ENCODE peak calls at places on chromosomes 16 and 17, in four cellular contexts. One of them, this sample, is unnamed.

GRCh38 chr17:41536741-41537613 is 8.9 kb upstream of the KRT19 start:
- DNase-seq in AG10803: no peak
- DNase-seq in uterus: no peak
- DNase-seq in BJ: no peak
- DNase-seq in this sample: no peak

GRCh38 chr16:55475919-55476318 is 3.1 kb upstream of the MMP2 start:
- DNase-seq in uterus: peak; percentile 74
- DNase-seq in AG10803: peak; percentile 55
- DNase-seq in BJ: no peak
- DNase-seq in this sample: no peak

GRCh38 chr17:17766351-17767095 is 70.3 kb downstream of the SREBF1 start:
- DNase-seq in BJ: no peak
- DNase-seq in uterus: no peak
- DNase-seq in AG10803: no peak
- DNase-seq in this sample: no peak

GRCh38 chr17:2602597-2603017 is 9.2 kb downstream of the PAFAH1B1 start:
- DNase-seq in uterus: no peak
- DNase-seq in AG10803: no peak
- DNase-seq in BJ: no peak
- DNase-seq in this sample: peak; percentile 43

GRCh38 chr17:80456465-80457235 is 19.8 kb downstream of the NPTX1 start:
- DNase-seq in AG10803: peak; percentile 42
- DNase-seq in BJ: no peak
- DNase-seq in uterus: peak; percentile 76
- DNase-seq in this sample: peak; percentile 61

GRCh38 chr17:16975744-16976625 is 4.1 kb upstream of the TNFRSF13B start:
- DNase-seq in BJ: no peak
- DNase-seq in AG10803: no peak
- DNase-seq in uterus: no peak
- DNase-seq in this sample: no peak

GRCh38 chr16:48350716-48351115 is 34.5 kb downstream of the SIAH1 start:
- DNase-seq in AG10803: no peak
- DNase-seq in uterus: no peak
- DNase-seq in BJ: no peak
- DNase-seq in this sample: no peak

GRCh38 chr16:630024-630814 is 566 bp upstream of the WFIKKN1 start:
- DNase-seq in AG10803: no peak
- DNase-seq in uterus: no peak
- DNase-seq in BJ: no peak
- DNase-seq in this sample: no peak

GRCh38 chr16:84842516-84843148 is 22.8 kb downstream of the CRISPLD2 start:
- DNase-seq in BJ: no peak
- DNase-seq in uterus: no peak
- DNase-seq in AG10803: no peak
- DNase-seq in this sample: no peak

GRCh38 chr16:7150230-7150629 is 182.4 kb upstream of the RBFOX1 start:
- DNase-seq in AG10803: no peak
- DNase-seq in uterus: no peak
- DNase-seq in BJ: no peak
- DNase-seq in this sample: no peak

GRCh38 chr16:48533931-48534330 is 76.0 kb downstream of the N4BP1 start:
- DNase-seq in BJ: no peak
- DNase-seq in uterus: no peak
- DNase-seq in AG10803: no peak
- DNase-seq in this sample: no peak

GRCh38 chr16:53043986-53044571 is 8.6 kb downstream of the CHD9NB start:
- DNase-seq in BJ: no peak
- DNase-seq in AG10803: no peak
- DNase-seq in uterus: no peak
- DNase-seq in this sample: no peak

GRCh38 chr16:29775742-29776408 is 2.2 kb upstream of the ZG16 start:
- DNase-seq in uterus: no peak
- DNase-seq in BJ: no peak
- DNase-seq in AG10803: no peak
- DNase-seq in this sample: peak; percentile 38

GRCh38 chr16:28019218-28019617 is 44.3 kb downstream of the GSG1L start:
- DNase-seq in uterus: no peak
- DNase-seq in BJ: no peak
- DNase-seq in AG10803: no peak
- DNase-seq in this sample: no peak

GRCh38 chr16:10219742-10220141 is 37.5 kb upstream of the GRIN2A start:
- DNase-seq in uterus: no peak
- DNase-seq in AG10803: no peak
- DNase-seq in BJ: no peak
- DNase-seq in this sample: no peak

GRCh38 chr17:16488572-16488997 is 3.4 kb downstream of the LRRC75A start:
- DNase-seq in AG10803: no peak
- DNase-seq in BJ: no peak
- DNase-seq in uterus: no peak
- DNase-seq in this sample: no peak

GRCh38 chr16:84583995-84584394 is 33.9 kb downstream of the COTL1 start:
- DNase-seq in uterus: no peak
- DNase-seq in BJ: no peak
- DNase-seq in AG10803: no peak
- DNase-seq in this sample: no peak

GRCh38 chr17:4449736-4450135 is 16.0 kb downstream of the SPNS3 start:
- DNase-seq in BJ: no peak
- DNase-seq in AG10803: no peak
- DNase-seq in uterus: no peak
- DNase-seq in this sample: no peak

GRCh38 chr17:81528651-81529436 is 667 bp downstream of the FSCN2 start:
- DNase-seq in BJ: no peak
- DNase-seq in AG10803: no peak
- DNase-seq in uterus: no peak
- DNase-seq in this sample: no peak

GRCh38 chr16:22324787-22325597 is 27.8 kb downstream of the POLR3E start:
- DNase-seq in uterus: no peak
- DNase-seq in AG10803: no peak
- DNase-seq in BJ: no peak
- DNase-seq in this sample: no peak

GRCh38 chr17:37648555-37648954 is 5.3 kb upstream of the DDX52 start:
- DNase-seq in uterus: no peak
- DNase-seq in AG10803: peak; percentile 78
- DNase-seq in BJ: peak; percentile 51
- DNase-seq in this sample: peak; percentile 70

GRCh38 chr16:90002759-90003158 is 16.5 kb downstream of the DBNDD1 start:
- DNase-seq in AG10803: no peak
- DNase-seq in BJ: no peak
- DNase-seq in uterus: no peak
- DNase-seq in this sample: no peak

GRCh38 chr17:77470800-77471733 is 330.3 kb downstream of the SEC14L1 start:
- DNase-seq in AG10803: no peak
- DNase-seq in BJ: no peak
- DNase-seq in uterus: peak; percentile 86
- DNase-seq in this sample: peak; percentile 89

GRCh38 chr16:66489818-66490217 is 60.1 kb downstream of the TK2 start:
- DNase-seq in uterus: no peak
- DNase-seq in BJ: no peak
- DNase-seq in AG10803: no peak
- DNase-seq in this sample: no peak

GRCh38 chr16:86597880-86598606 is 19.7 kb downstream of the FOXL1 start:
- DNase-seq in BJ: no peak
- DNase-seq in AG10803: peak; percentile 67
- DNase-seq in uterus: no peak
- DNase-seq in this sample: no peak

GRCh38 chr17:60665602-60666001 is 12.0 kb upstream of the BCAS3 start:
- DNase-seq in BJ: no peak
- DNase-seq in uterus: no peak
- DNase-seq in AG10803: peak; percentile 20
- DNase-seq in this sample: no peak

GRCh38 chr16:72568502-72568901 is 396.5 kb upstream of the PMFBP1 start:
- DNase-seq in BJ: no peak
- DNase-seq in AG10803: no peak
- DNase-seq in uterus: no peak
- DNase-seq in this sample: no peak

GRCh38 chr17:44788139-44788538 is 29.4 kb downstream of the ADAM11 start:
- DNase-seq in AG10803: no peak
- DNase-seq in BJ: no peak
- DNase-seq in uterus: no peak
- DNase-seq in this sample: no peak

GRCh38 chr16:2339521-2340484 is 725 bp downstream of the ABCA3 start:
- DNase-seq in AG10803: peak; percentile 16
- DNase-seq in BJ: no peak
- DNase-seq in uterus: peak; percentile 43
- DNase-seq in this sample: peak; percentile 4

GRCh38 chr16:49920397-49920796 is 64.5 kb upstream of the ZNF423 start:
- DNase-seq in BJ: no peak
- DNase-seq in uterus: no peak
- DNase-seq in AG10803: no peak
- DNase-seq in this sample: no peak

GRCh38 chr17:34009946-34010345 is 245.1 kb upstream of the CCL2 start:
- DNase-seq in AG10803: no peak
- DNase-seq in uterus: no peak
- DNase-seq in BJ: no peak
- DNase-seq in this sample: no peak

GRCh38 chr17:30717290-30718098 is 107.0 kb downstream of the CRLF3 start:
- DNase-seq in BJ: no peak
- DNase-seq in AG10803: no peak
- DNase-seq in uterus: no peak
- DNase-seq in this sample: no peak

GRCh38 chr16:51922476-51922875 is 624.5 kb downstream of the TOX3 start:
- DNase-seq in BJ: no peak
- DNase-seq in AG10803: no peak
- DNase-seq in uterus: no peak
- DNase-seq in this sample: peak; percentile 23

GRCh38 chr17:29163563-29163962 is 16.6 kb downstream of the MYO18A start:
- DNase-seq in AG10803: peak; percentile 65
- DNase-seq in uterus: no peak
- DNase-seq in BJ: no peak
- DNase-seq in this sample: peak; percentile 62

GRCh38 chr16:4309833-4310266 is 6.0 kb upstream of the GLIS2 start:
- DNase-seq in AG10803: peak; percentile 55
- DNase-seq in BJ: peak; percentile 57
- DNase-seq in uterus: no peak
- DNase-seq in this sample: peak; percentile 62

GRCh38 chr17:44315760-44316731 is 7.6 kb downstream of the RUNDC3A start:
- DNase-seq in uterus: no peak
- DNase-seq in AG10803: no peak
- DNase-seq in BJ: no peak
- DNase-seq in this sample: no peak

GRCh38 chr17:27532269-27533067 is 76.2 kb downstream of the KSR1 start:
- DNase-seq in uterus: no peak
- DNase-seq in AG10803: peak; percentile 79
- DNase-seq in BJ: no peak
- DNase-seq in this sample: peak; percentile 46

GRCh38 chr16:79181419-79181818 is 419.1 kb downstream of the MAF start:
- DNase-seq in uterus: no peak
- DNase-seq in AG10803: no peak
- DNase-seq in BJ: no peak
- DNase-seq in this sample: peak; percentile 22

GRCh38 chr17:83185023-83186002 is 105.9 kb downstream of the METRNL start:
- DNase-seq in uterus: no peak
- DNase-seq in BJ: no peak
- DNase-seq in AG10803: no peak
- DNase-seq in this sample: no peak

GRCh38 chr17:83186226-83186625 is 106.8 kb downstream of the METRNL start:
- DNase-seq in BJ: no peak
- DNase-seq in uterus: no peak
- DNase-seq in AG10803: no peak
- DNase-seq in this sample: no peak

GRCh38 chr17:83187782-83188311 is 108.4 kb downstream of the METRNL start:
- DNase-seq in AG10803: no peak
- DNase-seq in BJ: no peak
- DNase-seq in uterus: no peak
- DNase-seq in this sample: no peak

GRCh38 chr17:83189013-83189672 is 109.7 kb downstream of the METRNL start:
- DNase-seq in uterus: no peak
- DNase-seq in AG10803: no peak
- DNase-seq in BJ: no peak
- DNase-seq in this sample: no peak

DNA sequence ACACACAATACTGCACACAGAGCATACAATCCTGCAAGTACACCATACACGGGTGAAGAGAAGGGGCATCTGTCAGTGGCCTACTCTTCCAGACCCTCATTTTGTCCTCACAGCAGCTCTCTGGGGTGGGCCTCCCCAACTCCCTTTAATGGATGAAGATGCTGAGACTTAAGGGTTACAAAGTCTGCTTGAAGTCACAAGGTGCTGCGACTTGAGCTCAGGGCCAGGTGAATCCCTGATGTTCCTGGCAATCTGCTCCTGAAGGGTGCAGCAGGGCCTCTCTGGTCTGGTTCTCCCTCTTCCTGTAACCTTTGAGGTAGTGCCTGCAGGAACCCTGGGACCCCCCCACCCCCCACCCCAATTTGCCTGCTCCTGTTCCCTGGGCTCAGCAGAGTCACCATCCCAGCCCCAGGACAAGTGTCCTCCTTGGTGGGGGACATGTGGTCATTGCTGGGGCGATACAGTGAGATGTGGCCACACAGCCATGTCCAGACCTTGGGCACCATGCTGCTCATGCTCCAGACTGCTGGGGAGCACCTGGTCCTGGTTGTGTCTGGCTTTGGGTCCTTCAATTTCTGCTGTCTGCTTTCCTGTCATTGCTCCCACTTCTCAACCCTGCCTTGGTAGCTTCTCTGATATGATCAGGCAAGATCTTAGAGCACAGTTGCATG is 107.5 kb downstream of the METRNL start:
- DNase-seq in AG10803: no peak
- DNase-seq in BJ: no peak
- DNase-seq in uterus: no peak
- DNase-seq in this sample: no peak
- H3K4me3 ChIP-seq in AG10803: no peak overlapping the region
- H3K4me3 ChIP-seq in BJ: no peak overlapping the region
- H3K4me3 ChIP-seq in uterus: no peak overlapping the region
- H3K4me3 ChIP-seq in this sample: no peak overlapping the region

GRCh38 chr17:68327823-68328557 is 36.7 kb downstream of the ARSG start:
- DNase-seq in BJ: no peak
- DNase-seq in uterus: no peak
- DNase-seq in AG10803: no peak
- DNase-seq in this sample: no peak
- TF ChIP-seq CTCF in BJ: no peak
- TF ChIP-seq CTCF in uterus: no peak
- TF ChIP-seq CTCF in AG10803: no peak
- TF ChIP-seq CTCF in this sample: no peak

GRCh38 chr17:7557825-7558543 is 566 bp upstream of the TNFSF13 start:
- DNase-seq in AG10803: peak; percentile 84
- DNase-seq in uterus: peak; percentile 86
- DNase-seq in BJ: no peak
- DNase-seq in this sample: peak; percentile 95
- H3K4me3 ChIP-seq in AG10803: peak overlapping the region; percentile 27
- H3K4me3 ChIP-seq in uterus: peak overlapping the region; percentile 12
- H3K4me3 ChIP-seq in BJ: no peak overlapping the region
- H3K4me3 ChIP-seq in this sample: no peak overlapping the region

GRCh38 chr17:73215414-73215813 is 22.6 kb downstream of the COG1 start:
- DNase-seq in AG10803: no peak
- DNase-seq in BJ: no peak
- DNase-seq in uterus: no peak
- DNase-seq in this sample: no peak
- TF ChIP-seq CTCF in AG10803: no peak
- TF ChIP-seq CTCF in BJ: no peak
- TF ChIP-seq CTCF in uterus: no peak
- TF ChIP-seq CTCF in this sample: no peak

This sample was measured in cardiac fibroblast.